ENCODE peak calls at places on chromosomes 1 and 21, in seven cellular contexts. One of them, this sample, is unnamed. For H3K27me3, the result is how much of the 10 kb centered on the place peaks cover.

GRCh38 chr1:154759196-154759595 is 110.9 kb downstream of the KCNN3 start:
- DNase-seq in effector memory CD4-positive, alpha-beta T cell: no peak
- DNase-seq in transverse colon: no peak
- DNase-seq in right atrium auricular region: no peak
- DNase-seq in CD4-positive, alpha-beta memory T cell: peak
- DNase-seq in cardiac muscle cell: no peak
- DNase-seq in neural progenitor cell: no peak
- DNase-seq in this sample: no peak

GRCh38 chr1:61237147-61237546 is 154.8 kb downstream of the NFIA start:
- DNase-seq in effector memory CD4-positive, alpha-beta T cell: no peak
- DNase-seq in transverse colon: no peak
- DNase-seq in right atrium auricular region: no peak
- DNase-seq in CD4-positive, alpha-beta memory T cell: no peak
- DNase-seq in cardiac muscle cell: no peak
- DNase-seq in neural progenitor cell: no peak
- DNase-seq in this sample: no peak

GRCh38 chr1:58576727-58577675 is at the start of gene TACSTD2:
- DNase-seq in effector memory CD4-positive, alpha-beta T cell: no peak
- DNase-seq in transverse colon: peak
- DNase-seq in right atrium auricular region: no peak
- DNase-seq in CD4-positive, alpha-beta memory T cell: no peak
- DNase-seq in cardiac muscle cell: peak
- DNase-seq in neural progenitor cell: peak
- DNase-seq in this sample: no peak

GRCh38 chr1:218299416-218299815 is 14.3 kb downstream of the RRP15 start:
- DNase-seq in effector memory CD4-positive, alpha-beta T cell: no peak
- DNase-seq in transverse colon: no peak
- DNase-seq in right atrium auricular region: no peak
- DNase-seq in CD4-positive, alpha-beta memory T cell: no peak
- DNase-seq in cardiac muscle cell: peak
- DNase-seq in neural progenitor cell: peak
- DNase-seq in this sample: peak

GRCh38 chr1:6097117-6097595 is 51.5 kb downstream of the KCNAB2 start:
- DNase-seq in effector memory CD4-positive, alpha-beta T cell: no peak
- DNase-seq in transverse colon: no peak
- DNase-seq in right atrium auricular region: no peak
- DNase-seq in CD4-positive, alpha-beta memory T cell: no peak
- DNase-seq in cardiac muscle cell: no peak
- DNase-seq in neural progenitor cell: no peak
- DNase-seq in this sample: no peak

GRCh38 chr1:238499036-238499435 is 608.3 kb upstream of the ZP4 start:
- DNase-seq in effector memory CD4-positive, alpha-beta T cell: no peak
- DNase-seq in transverse colon: no peak
- DNase-seq in right atrium auricular region: no peak
- DNase-seq in CD4-positive, alpha-beta memory T cell: no peak
- DNase-seq in cardiac muscle cell: no peak
- DNase-seq in neural progenitor cell: no peak
- DNase-seq in this sample: no peak

GRCh38 chr1:172883844-172884243 is 166.9 kb downstream of the TNFSF18 start:
- DNase-seq in effector memory CD4-positive, alpha-beta T cell: no peak
- DNase-seq in transverse colon: no peak
- DNase-seq in right atrium auricular region: no peak
- DNase-seq in CD4-positive, alpha-beta memory T cell: no peak
- DNase-seq in cardiac muscle cell: no peak
- DNase-seq in neural progenitor cell: no peak
- DNase-seq in this sample: no peak

GRCh38 chr1:94305704-94306103 is 68.3 kb upstream of the ARHGAP29 start:
- DNase-seq in effector memory CD4-positive, alpha-beta T cell: no peak
- DNase-seq in transverse colon: no peak
- DNase-seq in right atrium auricular region: no peak
- DNase-seq in CD4-positive, alpha-beta memory T cell: no peak
- DNase-seq in cardiac muscle cell: no peak
- DNase-seq in neural progenitor cell: no peak
- DNase-seq in this sample: no peak

GRCh38 chr1:51284487-51284954 is 45.8 kb downstream of the TTC39A start:
- DNase-seq in effector memory CD4-positive, alpha-beta T cell: no peak
- DNase-seq in transverse colon: peak
- DNase-seq in right atrium auricular region: peak
- DNase-seq in CD4-positive, alpha-beta memory T cell: no peak
- DNase-seq in cardiac muscle cell: peak
- DNase-seq in neural progenitor cell: peak
- DNase-seq in this sample: no peak

GRCh38 chr1:32454726-32455125 is 10.1 kb upstream of the ZBTB8B start:
- DNase-seq in effector memory CD4-positive, alpha-beta T cell: no peak
- DNase-seq in transverse colon: no peak
- DNase-seq in right atrium auricular region: no peak
- DNase-seq in CD4-positive, alpha-beta memory T cell: no peak
- DNase-seq in cardiac muscle cell: peak
- DNase-seq in neural progenitor cell: peak
- DNase-seq in this sample: no peak

GRCh38 chr1:229756666-229757065 is 130.6 kb downstream of the URB2 start:
- DNase-seq in effector memory CD4-positive, alpha-beta T cell: no peak
- DNase-seq in transverse colon: no peak
- DNase-seq in right atrium auricular region: no peak
- DNase-seq in CD4-positive, alpha-beta memory T cell: no peak
- DNase-seq in cardiac muscle cell: peak
- DNase-seq in neural progenitor cell: no peak
- DNase-seq in this sample: peak

GRCh38 chr1:33161061-33161681 is 20.7 kb downstream of the TRIM62 start:
- DNase-seq in effector memory CD4-positive, alpha-beta T cell: no peak
- DNase-seq in transverse colon: no peak
- DNase-seq in right atrium auricular region: no peak
- DNase-seq in CD4-positive, alpha-beta memory T cell: no peak
- DNase-seq in cardiac muscle cell: peak
- DNase-seq in neural progenitor cell: peak
- DNase-seq in this sample: peak

GRCh38 chr1:190949932-190950331 is 472.3 kb upstream of the BRINP3 start:
- DNase-seq in effector memory CD4-positive, alpha-beta T cell: no peak
- DNase-seq in transverse colon: no peak
- DNase-seq in right atrium auricular region: no peak
- DNase-seq in CD4-positive, alpha-beta memory T cell: no peak
- DNase-seq in cardiac muscle cell: peak
- DNase-seq in neural progenitor cell: no peak
- DNase-seq in this sample: no peak

GRCh38 chr1:239219679-239220078 is 166.7 kb upstream of the CHRM3 start:
- DNase-seq in effector memory CD4-positive, alpha-beta T cell: no peak
- DNase-seq in transverse colon: no peak
- DNase-seq in right atrium auricular region: no peak
- DNase-seq in CD4-positive, alpha-beta memory T cell: no peak
- DNase-seq in cardiac muscle cell: no peak
- DNase-seq in neural progenitor cell: no peak
- DNase-seq in this sample: no peak

GRCh38 chr1:37244815-37245214 is 210.5 kb upstream of the GRIK3 start:
- DNase-seq in effector memory CD4-positive, alpha-beta T cell: no peak
- DNase-seq in transverse colon: no peak
- DNase-seq in right atrium auricular region: no peak
- DNase-seq in CD4-positive, alpha-beta memory T cell: no peak
- DNase-seq in cardiac muscle cell: no peak
- DNase-seq in neural progenitor cell: no peak
- DNase-seq in this sample: no peak

GRCh38 chr1:173477286-173478098 is at the start of gene PRDX6:
- DNase-seq in effector memory CD4-positive, alpha-beta T cell: peak
- DNase-seq in transverse colon: peak
- DNase-seq in right atrium auricular region: peak
- DNase-seq in CD4-positive, alpha-beta memory T cell: peak
- DNase-seq in cardiac muscle cell: peak
- DNase-seq in neural progenitor cell: no peak
- DNase-seq in this sample: peak

GRCh38 chr1:84653130-84653680 is 37.1 kb downstream of the SSX2IP start:
- DNase-seq in effector memory CD4-positive, alpha-beta T cell: no peak
- DNase-seq in transverse colon: no peak
- DNase-seq in right atrium auricular region: no peak
- DNase-seq in CD4-positive, alpha-beta memory T cell: no peak
- DNase-seq in cardiac muscle cell: no peak
- DNase-seq in neural progenitor cell: no peak
- DNase-seq in this sample: peak

GRCh38 chr1:94270801-94271203 is 33.4 kb upstream of the ARHGAP29 start:
- DNase-seq in effector memory CD4-positive, alpha-beta T cell: no peak
- DNase-seq in transverse colon: no peak
- DNase-seq in right atrium auricular region: no peak
- DNase-seq in CD4-positive, alpha-beta memory T cell: no peak
- DNase-seq in cardiac muscle cell: peak
- DNase-seq in neural progenitor cell: no peak
- DNase-seq in this sample: no peak

DNA sequence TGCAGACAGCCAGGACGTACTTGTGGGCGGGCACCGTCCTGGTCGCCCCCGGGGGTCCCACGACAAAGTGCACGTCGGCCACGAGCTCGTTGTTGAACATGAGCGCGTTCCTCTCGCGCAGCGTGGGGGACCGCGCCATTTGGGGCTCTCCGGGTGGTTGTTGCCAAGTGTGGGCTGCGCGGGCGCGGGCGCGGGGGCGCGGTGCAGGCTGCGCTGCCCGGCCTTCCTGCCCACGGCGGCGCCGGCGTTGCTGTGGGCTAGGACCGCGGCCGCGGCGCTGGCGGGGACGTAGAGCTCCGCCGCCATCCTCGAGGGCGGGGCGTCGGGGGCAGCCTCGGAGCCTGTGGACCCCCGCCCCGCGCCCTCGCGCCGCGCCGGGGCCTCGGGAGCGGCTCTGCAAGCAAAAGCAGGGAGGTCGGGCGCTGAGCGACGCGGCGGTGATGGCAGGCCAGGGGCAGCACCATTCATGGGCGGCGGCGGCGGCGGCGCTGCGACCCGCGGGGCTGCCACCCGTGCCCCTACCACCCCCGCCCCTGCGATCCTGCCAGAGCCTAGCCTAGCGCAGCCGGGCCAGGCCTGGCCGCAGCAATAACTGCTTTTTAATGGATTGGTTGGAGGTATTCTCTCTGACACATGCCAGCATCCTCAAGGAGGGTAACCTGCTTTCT is 10.4 kb downstream of the CNR2 start:
- DNase-seq in effector memory CD4-positive, alpha-beta T cell: no peak
- DNase-seq in transverse colon: no peak
- DNase-seq in right atrium auricular region: no peak
- DNase-seq in CD4-positive, alpha-beta memory T cell: no peak
- DNase-seq in cardiac muscle cell: no peak
- DNase-seq in neural progenitor cell: peak
- DNase-seq in this sample: no peak
- H3K27me3 ChIP-seq in effector memory CD4-positive, alpha-beta T cell: under half
- H3K27me3 ChIP-seq in transverse colon: under half
- H3K27me3 ChIP-seq in right atrium auricular region: under half
- H3K27me3 ChIP-seq in CD4-positive, alpha-beta memory T cell: under half
- H3K27me3 ChIP-seq in cardiac muscle cell: half or more
- H3K27me3 ChIP-seq in neural progenitor cell: half or more
- H3K27me3 ChIP-seq in this sample: under half

GRCh38 chr1:10704383-10704882 is 92.0 kb downstream of the CASZ1 start:
- DNase-seq in effector memory CD4-positive, alpha-beta T cell: no peak
- DNase-seq in transverse colon: no peak
- DNase-seq in right atrium auricular region: no peak
- DNase-seq in CD4-positive, alpha-beta memory T cell: no peak
- DNase-seq in cardiac muscle cell: no peak
- DNase-seq in neural progenitor cell: peak
- DNase-seq in this sample: no peak
- H3K27me3 ChIP-seq in effector memory CD4-positive, alpha-beta T cell: under half
- H3K27me3 ChIP-seq in transverse colon: under half
- H3K27me3 ChIP-seq in right atrium auricular region: under half
- H3K27me3 ChIP-seq in CD4-positive, alpha-beta memory T cell: under half
- H3K27me3 ChIP-seq in cardiac muscle cell: under half
- H3K27me3 ChIP-seq in neural progenitor cell: under half
- H3K27me3 ChIP-seq in this sample: under half

GRCh38 chr1:7629465-7630195 is 141.5 kb upstream of the VAMP3 start:
- DNase-seq in effector memory CD4-positive, alpha-beta T cell: no peak
- DNase-seq in transverse colon: no peak
- DNase-seq in right atrium auricular region: no peak
- DNase-seq in CD4-positive, alpha-beta memory T cell: no peak
- DNase-seq in cardiac muscle cell: no peak
- DNase-seq in neural progenitor cell: no peak
- DNase-seq in this sample: no peak
- H3K27me3 ChIP-seq in effector memory CD4-positive, alpha-beta T cell: under half
- H3K27me3 ChIP-seq in transverse colon: under half
- H3K27me3 ChIP-seq in right atrium auricular region: under half
- H3K27me3 ChIP-seq in CD4-positive, alpha-beta memory T cell: under half
- H3K27me3 ChIP-seq in cardiac muscle cell: under half
- H3K27me3 ChIP-seq in neural progenitor cell: under half
- H3K27me3 ChIP-seq in this sample: half or more

DNA sequence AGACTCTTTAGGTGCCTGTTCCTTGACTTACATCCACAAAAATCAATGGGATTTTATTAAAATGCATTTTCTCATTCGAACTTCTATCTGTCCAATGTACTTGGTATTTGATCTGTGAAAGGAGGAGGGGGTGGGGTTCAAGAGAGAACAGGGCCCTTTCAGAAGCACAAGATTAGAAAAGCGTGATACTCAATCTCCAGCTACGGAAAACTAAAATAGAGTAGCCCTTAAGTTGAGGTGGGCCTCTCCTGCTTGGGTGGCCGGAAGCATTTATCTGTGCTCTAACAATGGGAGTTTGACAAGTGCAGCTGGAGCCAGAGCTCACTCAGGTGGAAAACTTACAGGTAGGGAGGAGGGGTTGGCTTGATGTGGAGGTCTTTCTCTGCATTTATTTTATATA is 462 bp upstream of the RXRG start:
- DNase-seq in effector memory CD4-positive, alpha-beta T cell: no peak
- DNase-seq in transverse colon: no peak
- DNase-seq in right atrium auricular region: no peak
- DNase-seq in CD4-positive, alpha-beta memory T cell: no peak
- DNase-seq in cardiac muscle cell: no peak
- DNase-seq in neural progenitor cell: peak
- DNase-seq in this sample: no peak
- H3K27me3 ChIP-seq in effector memory CD4-positive, alpha-beta T cell: under half
- H3K27me3 ChIP-seq in transverse colon: half or more
- H3K27me3 ChIP-seq in right atrium auricular region: under half
- H3K27me3 ChIP-seq in CD4-positive, alpha-beta memory T cell: under half
- H3K27me3 ChIP-seq in cardiac muscle cell: under half
- H3K27me3 ChIP-seq in neural progenitor cell: half or more
- H3K27me3 ChIP-seq in this sample: half or more

GRCh38 chr21:42781150-42781980 is 98.0 kb downstream of the WDR4 start:
- DNase-seq in effector memory CD4-positive, alpha-beta T cell: no peak
- DNase-seq in transverse colon: peak
- DNase-seq in right atrium auricular region: no peak
- DNase-seq in CD4-positive, alpha-beta memory T cell: no peak
- DNase-seq in cardiac muscle cell: peak
- DNase-seq in neural progenitor cell: peak
- DNase-seq in this sample: peak
- H3K27me3 ChIP-seq in effector memory CD4-positive, alpha-beta T cell: under half
- H3K27me3 ChIP-seq in transverse colon: under half
- H3K27me3 ChIP-seq in right atrium auricular region: under half
- H3K27me3 ChIP-seq in CD4-positive, alpha-beta memory T cell: under half
- H3K27me3 ChIP-seq in cardiac muscle cell: under half
- H3K27me3 ChIP-seq in neural progenitor cell: under half
- H3K27me3 ChIP-seq in this sample: under half

DNA sequence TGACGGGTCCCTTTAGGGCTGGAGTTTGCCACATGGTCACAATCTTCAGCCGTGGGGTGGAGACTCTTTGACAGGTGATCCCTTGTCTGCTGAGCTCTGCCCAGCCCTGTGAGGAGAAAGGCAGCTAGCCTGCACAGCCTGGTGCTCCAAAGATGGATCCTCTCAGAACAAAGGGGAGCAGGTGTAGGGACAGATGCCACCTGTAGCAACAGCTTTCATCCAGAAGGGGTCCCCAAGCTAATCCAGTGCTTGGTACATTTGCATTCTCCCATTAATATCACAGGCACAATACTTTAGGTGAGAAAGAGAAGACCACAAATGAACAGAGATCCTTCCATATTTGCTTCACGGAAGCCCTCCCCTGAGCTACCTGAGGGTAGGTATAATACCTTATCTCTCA is 93.2 kb downstream of the CCDC185 start:
- DNase-seq in effector memory CD4-positive, alpha-beta T cell: no peak
- DNase-seq in transverse colon: no peak
- DNase-seq in right atrium auricular region: no peak
- DNase-seq in CD4-positive, alpha-beta memory T cell: peak
- DNase-seq in cardiac muscle cell: no peak
- DNase-seq in neural progenitor cell: no peak
- DNase-seq in this sample: no peak
- H3K27me3 ChIP-seq in effector memory CD4-positive, alpha-beta T cell: under half
- H3K27me3 ChIP-seq in transverse colon: under half
- H3K27me3 ChIP-seq in right atrium auricular region: under half
- H3K27me3 ChIP-seq in CD4-positive, alpha-beta memory T cell: under half
- H3K27me3 ChIP-seq in cardiac muscle cell: under half
- H3K27me3 ChIP-seq in neural progenitor cell: under half
- H3K27me3 ChIP-seq in this sample: under half